ENCODE peak calls at places on chromosomes 5 and 9, in four cellular contexts. One of them, this sample, is unnamed. For H3K4me1, the result is how much of the 10 kb centered on the place peaks cover.

GRCh38 chr5:77847814-77848290 is 71.7 kb upstream of the TBCA start:
- DNase-seq in esophagus muscularis mucosa: peak
- DNase-seq in MM.1S: no peak
- DNase-seq in astrocyte: no peak
- DNase-seq in this sample: no peak

GRCh38 chr9:101235105-101235866 is 149.5 kb downstream of the BAAT start:
- DNase-seq in esophagus muscularis mucosa: no peak
- DNase-seq in MM.1S: peak
- DNase-seq in astrocyte: no peak
- DNase-seq in this sample: no peak

GRCh38 chr5:159746707-159747106 is 169.6 kb upstream of the ADRA1B start:
- DNase-seq in esophagus muscularis mucosa: peak
- DNase-seq in MM.1S: no peak
- DNase-seq in astrocyte: no peak
- DNase-seq in this sample: no peak

GRCh38 chr5:145825751-145826180 is 9.4 kb downstream of the PRELID2 start:
- DNase-seq in astrocyte: peak
- DNase-seq in MM.1S: peak
- DNase-seq in esophagus muscularis mucosa: peak
- DNase-seq in this sample: no peak

GRCh38 chr9:89436963-89437625 is 60.8 kb downstream of the SEMA4D start:
- DNase-seq in astrocyte: no peak
- DNase-seq in esophagus muscularis mucosa: no peak
- DNase-seq in MM.1S: peak
- DNase-seq in this sample: no peak

GRCh38 chr5:138385660-138386059 is 33.2 kb downstream of the KDM3B start:
- DNase-seq in esophagus muscularis mucosa: no peak
- DNase-seq in astrocyte: peak
- DNase-seq in MM.1S: no peak
- DNase-seq in this sample: no peak

GRCh38 chr9:112764837-112765236 is 14.3 kb downstream of the SNX30 start:
- DNase-seq in astrocyte: no peak
- DNase-seq in esophagus muscularis mucosa: no peak
- DNase-seq in MM.1S: no peak
- DNase-seq in this sample: peak

GRCh38 chr9:97475079-97475478 is 26.4 kb upstream of the TMOD1 start:
- DNase-seq in astrocyte: peak
- DNase-seq in esophagus muscularis mucosa: no peak
- DNase-seq in MM.1S: no peak
- DNase-seq in this sample: no peak

GRCh38 chr9:18498947-18499585 is 25.1 kb downstream of the ADAMTSL1 start:
- DNase-seq in astrocyte: no peak
- DNase-seq in MM.1S: no peak
- DNase-seq in esophagus muscularis mucosa: no peak
- DNase-seq in this sample: no peak

GRCh38 chr5:1479581-1480188 is 34.4 kb upstream of the SLC6A3 start:
- DNase-seq in astrocyte: no peak
- DNase-seq in MM.1S: no peak
- DNase-seq in esophagus muscularis mucosa: no peak
- DNase-seq in this sample: peak

GRCh38 chr9:104882574-104882973 is 45.4 kb downstream of the ABCA1 start:
- DNase-seq in esophagus muscularis mucosa: no peak
- DNase-seq in MM.1S: no peak
- DNase-seq in astrocyte: no peak
- DNase-seq in this sample: no peak
- H3K4me1 ChIP-seq in esophagus muscularis mucosa: under half
- H3K4me1 ChIP-seq in MM.1S: under half
- H3K4me1 ChIP-seq in astrocyte: under half
- H3K4me1 ChIP-seq in this sample: under half

GRCh38 chr5:150132740-150133139 is 22.9 kb downstream of the PDGFRB start:
- DNase-seq in MM.1S: no peak
- DNase-seq in astrocyte: no peak
- DNase-seq in esophagus muscularis mucosa: no peak
- DNase-seq in this sample: no peak

GRCh38 chr5:150135557-150135956 is 20.1 kb downstream of the PDGFRB start:
- DNase-seq in esophagus muscularis mucosa: no peak
- DNase-seq in MM.1S: no peak
- DNase-seq in astrocyte: no peak
- DNase-seq in this sample: peak

GRCh38 chr5:150134198-150134588 is 21.5 kb downstream of the PDGFRB start:
- DNase-seq in MM.1S: no peak
- DNase-seq in astrocyte: no peak
- DNase-seq in esophagus muscularis mucosa: no peak
- DNase-seq in this sample: no peak

GRCh38 chr5:150131978-150132694 is 23.5 kb downstream of the PDGFRB start:
- DNase-seq in esophagus muscularis mucosa: no peak
- DNase-seq in astrocyte: no peak
- DNase-seq in MM.1S: no peak
- DNase-seq in this sample: no peak

GRCh38 chr5:150133581-150134197 is 22.0 kb downstream of the PDGFRB start:
- DNase-seq in MM.1S: no peak
- DNase-seq in esophagus muscularis mucosa: no peak
- DNase-seq in astrocyte: no peak
- DNase-seq in this sample: no peak
- H3K4me1 ChIP-seq in MM.1S: under half
- H3K4me1 ChIP-seq in esophagus muscularis mucosa: half or more
- H3K4me1 ChIP-seq in astrocyte: under half
- H3K4me1 ChIP-seq in this sample: under half

DNA sequence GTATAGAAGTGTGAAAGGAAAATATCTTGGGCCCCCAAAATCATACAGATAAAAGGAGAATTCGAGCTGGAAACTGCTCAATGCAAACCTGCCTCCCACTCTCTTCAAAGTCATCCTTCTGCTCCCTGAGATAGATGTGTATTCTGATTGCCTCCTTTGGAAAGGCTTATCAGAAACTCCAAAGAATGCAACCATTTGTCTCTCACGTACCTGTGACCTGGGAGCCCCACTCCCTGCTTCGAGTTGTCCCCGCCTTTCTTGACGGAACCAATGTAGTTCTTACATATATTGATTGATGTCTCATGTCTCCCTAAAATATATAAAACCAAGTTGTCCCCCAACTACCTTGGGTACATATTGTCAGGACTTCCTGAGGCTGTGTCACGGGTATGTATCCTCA is 163.8 kb downstream of the DIRAS2 start:
- DNase-seq in esophagus muscularis mucosa: no peak
- DNase-seq in MM.1S: no peak
- DNase-seq in astrocyte: no peak
- DNase-seq in this sample: no peak
- H3K4me1 ChIP-seq in esophagus muscularis mucosa: under half
- H3K4me1 ChIP-seq in MM.1S: under half
- H3K4me1 ChIP-seq in astrocyte: under half
- H3K4me1 ChIP-seq in this sample: under half

GRCh38 chr9:136231478-136232297 is 13.9 kb downstream of the QSOX2 start:
- DNase-seq in esophagus muscularis mucosa: no peak
- DNase-seq in astrocyte: no peak
- DNase-seq in MM.1S: no peak
- DNase-seq in this sample: no peak

GRCh38 chr9:136230773-136231172 is 14.8 kb downstream of the QSOX2 start:
- DNase-seq in MM.1S: no peak
- DNase-seq in astrocyte: no peak
- DNase-seq in esophagus muscularis mucosa: no peak
- DNase-seq in this sample: peak

GRCh38 chr9:136228107-136228875 is 17.3 kb downstream of the QSOX2 start:
- DNase-seq in astrocyte: peak
- DNase-seq in esophagus muscularis mucosa: no peak
- DNase-seq in MM.1S: no peak
- DNase-seq in this sample: no peak

GRCh38 chr9:136230365-136230764 is 15.2 kb downstream of the QSOX2 start:
- DNase-seq in esophagus muscularis mucosa: no peak
- DNase-seq in astrocyte: no peak
- DNase-seq in MM.1S: no peak
- DNase-seq in this sample: no peak

GRCh38 chr9:136229096-136230065 is 16.2 kb downstream of the QSOX2 start:
- DNase-seq in esophagus muscularis mucosa: no peak
- DNase-seq in MM.1S: no peak
- DNase-seq in astrocyte: peak
- DNase-seq in this sample: no peak
- H3K4me1 ChIP-seq in esophagus muscularis mucosa: under half
- H3K4me1 ChIP-seq in MM.1S: under half
- H3K4me1 ChIP-seq in astrocyte: under half
- H3K4me1 ChIP-seq in this sample: under half